ENCODE peak calls at places on chromosome 12, in ten cellular contexts. B is choroid plexus epithelial cell, Z is thyroid gland, Y is dorsolateral prefrontal cortex, D is tibial nerve, R is right atrium auricular region, H is psoas muscle, X is PC-9, P is left ventricle myocardium inferior, L is brain microvascular endothelial cell. S is an unnamed sample.

GRCh38 chr12:90939382-90939781 is 15.6 kb downstream of the CCER1 start:
- DNase-seq in B (peak; percentile 34), Z (no peak), Y (no peak), D (no peak), R (no peak), H (no peak), X (no peak), P (no peak), L (no peak), S (peak; percentile 78)

GRCh38 chr12:121806556-121807308 is 2.9 kb downstream of the SETD1B start:
- DNase-seq in B (peak; percentile 45), Z (no peak), Y (no peak), D (no peak), R (no peak), H (peak; percentile 11), X (no peak), P (no peak), L (no peak), S (no peak)

GRCh38 chr12:46770501-46771183 is 55.2 kb downstream of the SLC38A4 start:
- DNase-seq in B (peak; percentile 79), Z (no peak), Y (no peak), D (no peak), R (no peak), H (no peak), X (no peak), P (no peak), L (peak; percentile 53), S (no peak)

GRCh38 chr12:87670448-87670847 is 358.8 kb downstream of the C12orf50 start:
- DNase-seq in B (no peak), Z (no peak), Y (no peak), D (no peak), R (no peak), H (no peak), X (no peak), P (no peak), L (no peak), S (no peak)

GRCh38 chr12:32906407-32907165 is 10.0 kb upstream of the PKP2 start:
- DNase-seq in B (no peak), Z (no peak), Y (no peak), D (no peak), R (no peak), H (no peak), X (no peak), P (no peak), L (no peak), S (no peak)

GRCh38 chr12:113766880-113767878 is 198.9 kb downstream of the RBM19 start:
- DNase-seq in B (peak; percentile 85), Z (no peak), Y (peak; percentile 49), D (no peak), R (no peak), H (no peak), X (peak; percentile 77), P (no peak), L (peak; percentile 79), S (no peak)

GRCh38 chr12:38736821-38737220 is 168.6 kb downstream of the CPNE8 start:
- DNase-seq in B (peak; percentile 6), Z (no peak), Y (no peak), D (no peak), R (no peak), H (no peak), X (no peak), P (no peak), L (no peak), S (no peak)

GRCh38 chr12:45648070-45648469 is 81.4 kb upstream of the ARID2 start:
- DNase-seq in B (no peak), Z (no peak), Y (no peak), D (no peak), R (no peak), H (peak; percentile 61), X (no peak), P (peak; percentile 20), L (no peak), S (no peak)

GRCh38 chr12:105769486-105769885 is 369.3 kb downstream of the NUAK1 start:
- DNase-seq in B (no peak), Z (no peak), Y (no peak), D (no peak), R (no peak), H (no peak), X (no peak), P (no peak), L (no peak), S (no peak)

GRCh38 chr12:82896979-82897378 is 210.3 kb downstream of the TMTC2 start:
- DNase-seq in B (peak; percentile 55), Z (peak; percentile 67), Y (no peak), D (no peak), R (no peak), H (no peak), X (peak; percentile 61), P (no peak), L (peak; percentile 38), S (peak; percentile 69)

GRCh38 chr12:116125981-116126566 is 151.4 kb downstream of the MED13L start:
- DNase-seq in B (no peak), Z (no peak), Y (no peak), D (no peak), R (no peak), H (no peak), X (no peak), P (no peak), L (no peak), S (no peak)

GRCh38 chr12:111766608-111767361 is at the start of gene ALDH2:
- DNase-seq in B (peak; percentile 50), Z (peak; percentile 78), Y (peak; percentile 83), D (peak; percentile 74), R (peak; percentile 78), H (peak; percentile 79), X (peak; percentile 41), P (peak; percentile 85), L (no peak), S (no peak)
- TF ChIP-seq CTCF in B (no peak), Z (no peak), Y (peak; percentile 26), D (no peak), R (peak; percentile 44), H (no peak), X (no peak), P (no peak), L (no peak), S (peak; percentile 10)

DNA sequence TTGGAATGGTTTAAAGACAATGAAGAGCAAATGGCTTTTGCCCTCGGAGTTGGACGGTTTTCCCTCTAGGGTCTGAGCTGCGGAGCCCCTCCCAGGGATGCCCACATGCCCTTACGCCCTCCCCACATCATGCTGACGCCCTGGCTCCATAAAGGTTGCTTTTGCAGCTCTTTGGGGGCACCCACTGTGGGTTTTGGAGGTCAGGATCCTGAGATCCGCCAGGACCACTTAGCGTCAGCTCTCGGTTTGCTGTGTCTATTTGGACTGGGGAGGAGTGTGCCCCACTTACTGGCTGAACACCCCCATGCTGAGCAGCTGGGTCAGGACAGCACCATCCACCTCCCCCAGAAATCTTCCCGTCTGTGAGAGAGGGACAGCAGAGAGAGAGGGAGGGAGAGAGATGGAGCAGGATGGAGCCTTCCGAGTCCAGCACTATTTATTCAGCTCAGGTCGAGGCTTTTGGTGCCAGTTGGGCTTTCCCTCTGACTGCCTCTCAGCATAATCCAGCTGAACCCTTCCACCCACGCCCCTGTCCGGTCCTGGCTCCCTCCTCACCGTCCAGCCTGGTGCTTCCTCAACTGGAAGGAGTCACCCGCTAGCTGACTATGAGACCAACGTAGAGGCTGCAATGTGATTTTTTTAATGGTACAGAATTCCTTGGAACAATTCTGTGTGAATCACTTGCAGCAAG is 18.9 kb upstream of the LRTM2 start:
- DNase-seq in B (no peak), Z (no peak), Y (no peak), D (peak; percentile 9), R (no peak), H (no peak), X (no peak), P (no peak), L (no peak), S (no peak)
- H3K4me3 ChIP-seq in B (no peak overlapping the region), Z (no peak overlapping the region), Y (no peak overlapping the region), D (no peak overlapping the region), R (no peak overlapping the region), H (no peak overlapping the region), X (no peak overlapping the region), P (no peak overlapping the region), L (no peak overlapping the region), S (no peak overlapping the region)

DNA sequence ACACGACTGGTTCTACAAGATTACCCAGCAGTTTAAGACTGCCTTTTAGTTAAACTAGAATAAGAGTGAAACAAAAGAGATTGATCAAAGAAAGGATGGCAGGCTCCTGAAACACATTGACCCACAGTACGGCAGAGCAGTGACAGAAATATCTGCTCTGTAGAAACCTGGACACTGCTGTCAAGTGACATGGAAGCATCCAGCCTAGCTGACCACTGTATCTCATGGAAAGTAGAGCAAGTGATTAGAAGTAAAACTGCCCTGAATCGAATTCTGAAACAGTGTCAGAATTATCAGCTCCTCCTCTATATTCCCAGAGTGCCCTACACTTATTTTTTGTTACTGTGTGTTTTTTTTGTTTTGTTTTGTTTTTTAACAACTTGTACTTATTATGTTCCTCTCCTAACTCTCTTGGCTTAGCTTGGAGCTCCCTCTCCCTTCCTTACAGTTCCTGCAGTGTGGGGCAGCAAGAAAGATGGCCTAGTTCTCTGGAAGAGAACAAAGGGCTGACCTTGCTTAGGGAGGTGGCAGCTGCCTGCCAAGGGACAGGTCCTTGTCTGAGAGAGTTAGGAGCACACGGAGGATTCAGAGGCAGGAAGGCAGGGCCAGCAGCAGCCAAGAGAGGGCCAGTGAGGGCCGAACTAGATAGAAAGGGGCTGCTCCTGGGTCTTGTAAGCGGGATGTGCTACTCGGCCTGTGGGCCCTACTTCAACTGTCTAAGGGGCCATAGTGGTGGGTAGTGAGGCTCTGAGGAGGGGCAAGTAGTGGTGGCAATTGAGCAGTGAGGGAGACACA is 97.2 kb downstream of the PTPRR start:
- DNase-seq in B (no peak), Z (no peak), Y (no peak), D (no peak), R (no peak), H (no peak), X (no peak), P (no peak), L (no peak), S (no peak)
- TF ChIP-seq CTCF in B (no peak), Z (no peak), Y (no peak), D (no peak), R (no peak), H (no peak), X (peak; percentile 34), P (no peak), L (no peak), S (peak; percentile 55)

GRCh38 chr12:57006809-57007475 is 596 bp upstream of the ZBTB39 start:
- DNase-seq in B (no peak), Z (no peak), Y (no peak), D (no peak), R (no peak), H (no peak), X (no peak), P (no peak), L (no peak), S (no peak)
- H3K4me3 ChIP-seq in B (peak overlapping the region; percentile 38), Z (no peak overlapping the region), Y (peak overlapping the region; percentile 92), D (peak overlapping the region; percentile 33), R (peak overlapping the region; percentile 90), H (peak overlapping the region; percentile 89), X (peak overlapping the region; percentile 50), P (peak overlapping the region; percentile 96), L (peak overlapping the region; percentile 43), S (peak overlapping the region; percentile 49)

DNA sequence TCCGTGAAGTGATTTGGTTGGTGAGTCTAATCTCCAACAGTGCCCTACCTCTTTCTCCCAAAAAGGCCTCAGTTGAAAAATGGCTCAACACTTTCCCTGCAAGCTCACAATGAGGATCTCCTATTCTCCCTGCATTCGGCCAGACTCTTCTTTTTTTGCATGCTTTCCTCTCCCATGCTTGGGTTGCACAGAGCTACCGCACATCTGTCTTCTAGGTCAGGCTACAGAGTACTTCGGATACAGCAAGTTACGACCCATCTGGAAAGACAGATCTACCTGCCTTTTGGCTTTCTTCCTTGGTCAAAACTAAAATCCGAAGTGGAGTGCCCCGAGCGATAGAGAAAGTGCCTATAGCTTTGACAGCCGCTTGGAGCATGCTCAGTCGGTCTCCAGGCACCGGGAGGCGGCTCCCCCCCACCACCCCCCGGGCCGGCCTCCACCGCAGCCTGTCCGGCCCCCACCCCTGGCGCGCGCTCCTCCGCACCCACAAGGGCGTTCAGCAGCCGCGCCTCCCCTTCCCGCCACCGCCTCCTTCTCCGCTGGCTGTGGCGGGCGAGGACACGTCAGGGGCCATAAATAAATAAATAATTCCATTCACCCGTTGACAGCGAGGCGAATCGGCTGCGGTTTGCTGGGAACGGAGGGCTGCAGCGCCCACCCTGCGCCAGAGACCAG is at the start of gene SLC16A7:
- DNase-seq in B (peak; percentile 94), Z (peak; percentile 84), Y (peak; percentile 92), D (peak; percentile 67), R (peak; percentile 90), H (peak; percentile 93), X (peak; percentile 36), P (peak; percentile 92), L (peak; percentile 89), S (peak; percentile 63)
- TF ChIP-seq CTCF in B (peak; percentile 25), Z (no peak), Y (no peak), D (no peak), R (no peak), H (no peak), X (no peak), P (no peak), L (peak; percentile 16), S (peak; percentile 12)

S was measured in LNCaP clone FGC.